ENCODE peak calls at places on chromosomes 13 and 19, in six cellular contexts. N is bronchial epithelial cell, B is epithelial cell of esophagus, H is stomach, K is psoas muscle, C is cardiac fibroblast. D is an unnamed sample.
A peak's percentile ranks its signal among the peaks of the same experiment; 100 is the strongest.

GRCh38 chr13:46278474-46278873 is 66.7 kb downstream of the LRRC63 start:
- DNase-seq in K (no peak), N (no peak), C (no peak), H (no peak), B (no peak), D (no peak)

GRCh38 chr13:51920267-51920666 is 58.5 kb downstream of the CCDC70 start:
- DNase-seq in K (no peak), B (no peak), N (no peak), H (no peak), C (no peak), D (no peak)

GRCh38 chr13:88235441-88235840 is 564.3 kb downstream of the SLITRK5 start:
- DNase-seq in H (no peak), B (no peak), N (no peak), C (no peak), K (no peak), D (no peak)

GRCh38 chr19:4597975-4598671 is 38.6 kb upstream of the SEMA6B start:
- DNase-seq in K (no peak), B (peak; percentile 67), H (peak; percentile 34), N (peak; percentile 8), C (peak; percentile 60), D (no peak)

GRCh38 chr19:1841209-1841924 is 6.9 kb downstream of the REXO1 start:
- DNase-seq in K (no peak), B (no peak), N (no peak), C (no peak), H (no peak), D (no peak)

GRCh38 chr19:15120135-15121026 is 13.2 kb downstream of the SYDE1 start:
- DNase-seq in C (no peak), B (no peak), H (no peak), K (no peak), N (no peak), D (no peak)

GRCh38 chr13:73819711-73820110 is 314.5 kb downstream of the KLF12 start:
- DNase-seq in K (no peak), B (no peak), C (no peak), H (no peak), N (no peak), D (no peak)

GRCh38 chr19:46133101-46133627 is 8.7 kb upstream of the IGFL3 start:
- DNase-seq in B (peak; percentile 96), K (no peak), H (no peak), N (peak; percentile 97), C (peak; percentile 89), D (peak; percentile 91)

GRCh38 chr19:10037367-10037766 is 24.1 kb downstream of the RDH8 start:
- DNase-seq in C (no peak), K (no peak), H (no peak), N (no peak), B (no peak), D (no peak)

GRCh38 chr19:58396691-58397532 is 1.5 kb downstream of the RNF225 start:
- DNase-seq in C (no peak), K (no peak), H (no peak), N (no peak), B (no peak), D (no peak)

GRCh38 chr13:32212420-32212819 is 102.7 kb downstream of the ZAR1L start:
- DNase-seq in H (no peak), B (no peak), K (no peak), C (peak; percentile 72), N (no peak), D (peak; percentile 86)

GRCh38 chr13:108346376-108346775 is 76.9 kb downstream of the TNFSF13B start:
- DNase-seq in C (no peak), H (no peak), N (no peak), B (peak; percentile 5), K (no peak), D (no peak)

GRCh38 chr13:101511161-101511560 is 58.7 kb downstream of the ITGBL1 start:
- DNase-seq in B (peak; percentile 13), K (no peak), H (no peak), N (no peak), C (no peak), D (no peak)

GRCh38 chr19:43505186-43505456 is 575 bp upstream of the PHLDB3 start:
- DNase-seq in K (no peak), C (no peak), B (no peak), N (no peak), H (no peak), D (no peak)

GRCh38 chr19:29216021-29216420 is 3.1 kb upstream of the UQCRFS1 start:
- DNase-seq in N (no peak), H (no peak), C (no peak), K (no peak), B (no peak), D (no peak)

GRCh38 chr13:45779901-45780300 is 71.7 kb downstream of the SIAH3 start:
- DNase-seq in H (no peak), K (no peak), C (no peak), N (peak; percentile 6), B (peak; percentile 32), D (no peak)

GRCh38 chr19:32339988-32340874 is 5.2 kb upstream of the ZNF507 start:
- DNase-seq in N (peak; percentile 27), B (peak; percentile 50), K (peak; percentile 68), C (peak; percentile 64), H (peak; percentile 82), D (peak; percentile 47)

GRCh38 chr19:49574206-49574755 is 6.1 kb downstream of the NOSIP start:
- DNase-seq in H (no peak), C (no peak), B (peak; percentile 65), N (peak; percentile 30), K (no peak), D (peak; percentile 60)

GRCh38 chr13:102394158-102395053 is 7.4 kb downstream of the FGF14 start:
- DNase-seq in N (peak; percentile 66), K (peak; percentile 97), B (peak; percentile 72), H (peak; percentile 90), C (peak; percentile 90), D (peak; percentile 88)

GRCh38 chr19:860481-861098 is 1.1 kb downstream of the CFD start:
- DNase-seq in N (peak; percentile 27), B (peak; percentile 77), H (peak; percentile 59), C (peak; percentile 79), K (peak; percentile 87), D (peak; percentile 70)

GRCh38 chr13:95256086-95256485 is 45.2 kb downstream of the ABCC4 start:
- DNase-seq in K (no peak), C (peak; percentile 73), H (no peak), B (peak; percentile 96), N (peak; percentile 96), D (peak; percentile 88)

GRCh38 chr19:55441319-55441691 is 1.8 kb downstream of the SHISA7 start:
- DNase-seq in B (no peak), N (no peak), K (no peak), H (no peak), C (no peak), D (no peak)

GRCh38 chr19:45117167-45117594 is 24.2 kb downstream of the PPP1R37 start:
- DNase-seq in N (no peak), C (no peak), K (no peak), H (no peak), B (no peak), D (peak; percentile 31)

GRCh38 chr19:6587093-6587820 is 3.7 kb downstream of the CD70 start:
- DNase-seq in N (no peak), B (no peak), C (peak; percentile 20), H (no peak), K (no peak), D (peak; percentile 13)

GRCh38 chr13:98324105-98324504 is 147.0 kb upstream of the RNF113B start:
- DNase-seq in N (no peak), C (peak; percentile 44), H (no peak), B (no peak), K (no peak), D (peak; percentile 66)

GRCh38 chr13:98328511-98328910 is 151.4 kb upstream of the RNF113B start:
- DNase-seq in N (no peak), C (no peak), K (no peak), H (no peak), B (no peak), D (no peak)

GRCh38 chr13:98326274-98326673 is 149.2 kb upstream of the RNF113B start:
- DNase-seq in N (no peak), K (no peak), B (no peak), H (no peak), C (no peak), D (no peak)

GRCh38 chr13:98325724-98326123 is 148.7 kb upstream of the RNF113B start:
- DNase-seq in B (no peak), N (no peak), H (no peak), K (no peak), C (no peak), D (no peak)

DNA sequence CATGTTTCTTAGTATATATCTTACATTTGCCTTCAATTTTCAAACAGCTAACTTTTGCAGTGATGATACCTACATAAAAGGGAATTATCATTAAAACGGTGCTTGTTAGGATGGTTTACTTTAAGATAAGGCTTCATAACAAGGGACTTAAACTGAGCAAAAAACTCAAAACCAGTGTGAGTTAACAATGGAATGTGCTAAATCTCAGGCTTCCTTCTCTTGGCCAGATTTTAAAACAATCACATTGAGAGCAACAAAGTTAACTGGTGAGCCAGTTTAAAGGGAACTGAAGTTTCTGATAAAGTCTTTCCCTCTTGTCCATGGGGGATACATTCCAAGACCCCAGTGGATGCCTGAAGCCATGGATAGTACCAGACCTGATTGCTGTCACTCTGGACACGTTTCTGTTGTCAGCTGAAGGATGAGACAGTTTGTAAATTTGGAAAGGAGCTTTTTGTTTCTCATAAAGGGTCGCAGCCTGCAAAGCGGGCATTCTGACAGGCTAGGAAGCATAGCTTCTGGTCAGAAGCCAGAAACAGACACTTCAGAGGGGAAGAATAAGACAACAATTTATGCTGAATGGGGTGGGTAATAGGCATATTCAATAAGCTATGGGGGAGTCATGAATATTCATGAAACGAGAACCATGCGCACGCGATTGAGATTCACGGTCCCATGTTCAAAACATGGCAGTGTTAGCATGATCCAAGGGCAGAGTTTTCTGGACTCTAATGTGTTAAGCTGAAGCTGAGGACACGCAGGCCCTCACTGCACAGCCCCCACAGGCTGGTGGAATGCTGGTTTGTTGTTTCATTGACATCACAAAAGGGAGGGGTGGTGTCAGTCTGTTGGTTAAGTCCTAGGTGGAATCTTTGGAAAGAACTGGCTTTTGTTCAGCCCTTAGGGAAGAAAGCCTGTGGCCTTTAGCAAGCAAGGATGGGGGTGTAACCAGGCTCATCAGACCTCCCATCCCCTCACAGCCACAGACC is 150.6 kb upstream of the RNF113B start:
- DNase-seq in B (no peak), C (peak; percentile 68), N (no peak), K (no peak), H (no peak), D (peak; percentile 23)
- H3K4me3 ChIP-seq in B (no peak overlapping the region), C (no peak overlapping the region), N (no peak overlapping the region), K (no peak overlapping the region), H (no peak overlapping the region), D (no peak overlapping the region)

GRCh38 chr13:69306766-69307165 is 800.9 kb upstream of the ATXN8OS start:
- DNase-seq in N (no peak), B (no peak), C (no peak), K (no peak), H (no peak), D (no peak)
- TF ChIP-seq CTCF in N (no peak), B (no peak), C (no peak), K (no peak), H (no peak), D (no peak)

GRCh38 chr13:21342699-21343442 is 116.2 kb downstream of the ZDHHC20 start:
- DNase-seq in H (no peak), C (no peak), B (no peak), K (no peak), N (no peak), D (no peak)
- H3K4me3 ChIP-seq in H (no peak overlapping the region), C (no peak overlapping the region), B (no peak overlapping the region), K (no peak overlapping the region), N (no peak overlapping the region), D (no peak overlapping the region)

DNA sequence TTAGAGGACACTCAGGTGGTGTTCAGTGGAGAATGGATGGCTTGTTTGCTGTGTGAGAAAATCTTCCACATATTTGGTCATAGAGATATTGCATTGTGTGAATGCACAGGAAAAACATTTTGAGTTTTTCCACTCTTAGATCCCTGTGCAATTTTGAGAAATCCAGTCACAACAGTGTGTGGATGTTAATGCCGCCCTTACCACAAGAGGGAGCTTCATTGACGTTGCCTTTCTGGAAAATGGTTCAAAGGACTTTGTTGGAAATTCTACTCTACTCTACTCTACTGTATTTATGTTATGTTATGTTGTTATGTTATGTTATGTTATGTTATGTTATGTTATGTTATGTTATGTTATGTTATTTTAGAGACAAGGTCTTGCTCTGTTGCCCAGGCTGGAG is 13.4 kb downstream of the ZNF20 start:
- DNase-seq in N (peak; percentile 6), C (peak; percentile 11), B (peak; percentile 18), H (no peak), K (no peak), D (peak; percentile 11)
- TF ChIP-seq CTCF in N (peak; percentile 50), C (peak; percentile 57), B (peak; percentile 37), H (peak; percentile 34), K (peak; percentile 22), D (peak; percentile 47)